ENCODE peak calls at places on chromosomes 13 and 19, in ten cellular contexts. U is RWPE1, D is AG09309, F is ovary, J is nephron progenitor cell, A is fibroblast of the aortic adventitia, B is right lobe of liver, K is neural crest cell, W is bronchial epithelial cell, R is AG10803. V is an unnamed sample.

GRCh38 chr19:36054733-36055686 is at the start of gene WDR62:
- DNase-seq in U (peak; percentile 99), D (no peak), F (peak; percentile 92), J (peak; percentile 98), A (no peak), B (peak; percentile 95), K (peak; percentile 90), W (no peak), R (peak; percentile 88), V (peak; percentile 89)

GRCh38 chr13:109346060-109346459 is 440.3 kb downstream of the IRS2 start:
- DNase-seq in U (no peak), D (no peak), F (no peak), J (no peak), A (no peak), B (no peak), K (no peak), W (no peak), R (no peak), V (no peak)

GRCh38 chr13:44934724-44935123 is 54.5 kb downstream of the NUFIP1 start:
- DNase-seq in U (peak; percentile 46), D (peak; percentile 52), F (no peak), J (no peak), A (peak; percentile 59), B (no peak), K (no peak), W (peak; percentile 81), R (peak; percentile 77), V (no peak)

GRCh38 chr13:112158961-112159360 is 92.0 kb downstream of the SOX1 start:
- DNase-seq in U (no peak), D (no peak), F (no peak), J (no peak), A (no peak), B (no peak), K (no peak), W (no peak), R (no peak), V (no peak)

GRCh38 chr13:60426075-60426474 is 29.1 kb downstream of the TDRD3 start:
- DNase-seq in U (no peak), D (no peak), F (no peak), J (no peak), A (no peak), B (no peak), K (no peak), W (no peak), R (no peak), V (no peak)

GRCh38 chr13:102293723-102294122 is 108.1 kb downstream of the FGF14 start:
- DNase-seq in U (no peak), D (no peak), F (no peak), J (no peak), A (no peak), B (no peak), K (no peak), W (no peak), R (no peak), V (no peak)

GRCh38 chr19:19120308-19121156 is 17.7 kb downstream of the TMEM161A start:
- DNase-seq in U (peak; percentile 41), D (no peak), F (peak; percentile 99), J (peak; percentile 100), A (peak; percentile 20), B (peak; percentile 60), K (peak; percentile 79), W (peak; percentile 28), R (peak; percentile 49), V (peak; percentile 78)

GRCh38 chr19:51138549-51138979 is 3.5 kb upstream of the SIGLEC7 start:
- DNase-seq in U (no peak), D (no peak), F (no peak), J (no peak), A (no peak), B (peak; percentile 58), K (no peak), W (no peak), R (no peak), V (no peak)

GRCh38 chr19:19655641-19656343 is 7.7 kb downstream of the ATP13A1 start:
- DNase-seq in U (no peak), D (no peak), F (no peak), J (no peak), A (no peak), B (no peak), K (no peak), W (no peak), R (no peak), V (no peak)

GRCh38 chr19:47228937-47229673 is 1.9 kb downstream of the BBC3 start:
- DNase-seq in U (no peak), D (no peak), F (no peak), J (no peak), A (peak; percentile 56), B (no peak), K (no peak), W (no peak), R (peak; percentile 57), V (peak; percentile 36)

GRCh38 chr19:14786421-14786851 is 8.1 kb upstream of the ADGRE2 start:
- DNase-seq in U (peak; percentile 36), D (no peak), F (no peak), J (peak; percentile 54), A (no peak), B (no peak), K (peak; percentile 52), W (no peak), R (no peak), V (no peak)

GRCh38 chr13:32031025-32031814 is at the start of gene FRY:
- DNase-seq in U (peak; percentile 38), D (no peak), F (peak; percentile 47), J (peak; percentile 75), A (peak; percentile 50), B (peak; percentile 84), K (peak; percentile 46), W (peak; percentile 18), R (peak; percentile 46), V (peak; percentile 58)
- TF ChIP-seq CTCF in U (no peak), D (peak; percentile 16), F (no peak), J (no peak), A (peak; percentile 34), B (no peak), K (no peak), W (peak; percentile 11), R (peak; percentile 32), V (peak; percentile 27)

GRCh38 chr19:55540619-55541018 is 3.7 kb upstream of the SBK2 start:
- DNase-seq in U (no peak), D (no peak), F (no peak), J (no peak), A (no peak), B (no peak), K (no peak), W (no peak), R (no peak), V (no peak)
- TF ChIP-seq CTCF in U (no peak), D (no peak), F (no peak), J (no peak), A (no peak), B (no peak), K (no peak), W (no peak), R (no peak), V (no peak)

GRCh38 chr13:52009985-52010384 is 1.3 kb downstream of the ATP7B start:
- DNase-seq in U (no peak), D (no peak), F (no peak), J (no peak), A (no peak), B (no peak), K (no peak), W (no peak), R (no peak), V (no peak)

GRCh38 chr13:52011690-52012511 is at the start of gene ALG11:
- DNase-seq in U (peak; percentile 98), D (peak; percentile 90), F (peak; percentile 98), J (peak; percentile 100), A (peak; percentile 96), B (peak; percentile 100), K (peak; percentile 100), W (peak; percentile 94), R (peak; percentile 97), V (peak; percentile 100)

GRCh38 chr13:52006491-52007245 is 4.6 kb downstream of the ATP7B start:
- DNase-seq in U (no peak), D (no peak), F (no peak), J (no peak), A (no peak), B (no peak), K (no peak), W (no peak), R (no peak), V (no peak)

GRCh38 chr13:52012512-52012836 is 276 bp downstream of the ALG11 start:
- DNase-seq in U (no peak), D (no peak), F (no peak), J (no peak), A (no peak), B (no peak), K (no peak), W (no peak), R (no peak), V (no peak)

DNA sequence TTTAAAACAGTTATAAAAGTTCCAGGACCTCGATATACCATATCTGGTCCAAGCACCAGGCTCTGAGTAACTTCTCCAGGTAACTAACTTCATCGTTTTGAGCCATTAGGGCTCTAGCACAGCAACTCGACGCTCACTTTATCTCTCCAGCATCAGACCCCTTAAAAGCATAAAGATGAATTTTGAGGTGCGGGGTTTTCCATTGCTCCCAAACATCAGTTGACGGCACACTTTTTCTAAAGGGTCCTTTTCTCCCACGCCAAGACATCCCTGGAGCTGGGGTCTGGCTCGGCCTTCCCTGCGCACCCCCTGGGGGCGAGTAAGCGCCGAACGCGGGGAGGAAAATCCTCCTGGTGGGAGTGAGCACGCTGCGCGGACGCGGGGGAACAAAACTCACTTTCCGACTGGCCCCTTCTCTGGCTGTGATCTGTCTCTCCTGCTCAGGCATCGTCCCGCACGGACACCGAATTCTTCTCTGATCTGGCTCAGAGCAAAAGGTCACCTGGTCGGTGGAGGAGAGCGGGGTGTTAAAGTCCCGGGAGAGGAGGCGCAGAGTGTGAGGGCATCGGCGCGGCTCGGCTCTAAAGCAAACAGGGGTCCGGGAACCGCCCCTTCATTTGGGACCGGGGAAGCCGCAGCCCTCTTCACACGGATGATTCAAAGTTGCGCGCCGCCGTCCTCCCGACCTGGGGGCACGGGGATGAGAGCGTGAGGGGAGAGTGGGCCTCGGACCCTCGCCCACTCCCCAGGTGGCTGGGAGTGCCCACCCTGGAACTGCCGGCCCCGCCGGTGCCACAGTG is at the start of gene ATP7B:
- DNase-seq in U (peak; percentile 17), D (no peak), F (no peak), J (peak; percentile 64), A (no peak), B (peak; percentile 67), K (no peak), W (no peak), R (no peak), V (no peak)
- TF ChIP-seq CTCF in U (no peak), D (peak; percentile 23), F (no peak), J (no peak), A (peak; percentile 21), B (no peak), K (peak; percentile 41), W (peak; percentile 20), R (peak; percentile 25), V (peak; percentile 46)

DNA sequence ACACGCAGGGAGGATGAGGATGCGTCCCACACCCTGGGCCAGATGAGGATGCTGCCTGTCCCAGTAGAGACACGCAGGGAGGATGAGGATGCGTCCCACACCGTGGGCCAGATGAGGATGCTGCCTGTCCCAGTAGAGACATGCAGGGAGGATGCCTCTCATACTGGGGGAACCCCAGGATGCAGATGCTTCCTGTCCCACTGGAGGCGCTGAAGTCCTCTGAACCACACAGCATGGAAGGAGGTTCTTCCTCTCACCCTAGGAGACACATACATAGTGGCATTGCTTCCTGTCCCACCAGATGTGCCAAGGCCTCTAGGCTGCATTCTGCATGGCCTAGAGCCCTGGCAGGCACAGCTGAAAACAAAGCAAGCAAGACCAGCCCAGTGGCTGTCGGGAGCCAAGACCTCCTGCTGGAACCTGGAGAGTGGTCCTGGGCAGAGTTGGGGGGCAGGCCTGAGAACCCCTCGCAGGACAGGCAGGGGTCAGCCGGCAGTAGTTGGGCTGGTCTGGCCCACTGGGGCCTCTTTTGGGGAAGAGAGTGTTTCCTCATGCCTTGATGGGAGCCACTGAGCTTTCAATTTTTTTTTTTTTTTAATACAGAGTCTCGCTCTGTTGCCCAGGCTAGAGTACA is 4.3 kb downstream of the HPN start:
- DNase-seq in U (peak; percentile 44), D (no peak), F (no peak), J (no peak), A (no peak), B (no peak), K (no peak), W (no peak), R (peak; percentile 45), V (peak; percentile 42)
- TF ChIP-seq CTCF in U (peak; percentile 23), D (peak; percentile 37), F (no peak), J (peak; percentile 38), A (peak; percentile 22), B (peak; percentile 25), K (peak; percentile 38), W (peak; percentile 26), R (peak; percentile 50), V (peak; percentile 66)